ENCODE peak calls at places on chromosome 6, in four cellular contexts. O, G, D and T are unnamed samples.

GRCh38 chr6:100593522-100593921 is 128.8 kb upstream of the SIM1 start:
- DNase-seq in O (no peak), G (no peak), D (no peak), T (no peak)

GRCh38 chr6:17305219-17306001 is 24.2 kb downstream of the RBM24 start:
- DNase-seq in O (no peak), G (no peak), D (peak), T (no peak)

GRCh38 chr6:32974541-32975308 is 6.3 kb downstream of the BRD2 start:
- DNase-seq in O (no peak), G (no peak), D (no peak), T (no peak)

GRCh38 chr6:130932438-130932837 is 105.2 kb downstream of the SMLR1 start:
- DNase-seq in O (no peak), G (no peak), D (no peak), T (no peak)

GRCh38 chr6:87903299-87903698 is 144.3 kb upstream of the SPACA1 start:
- DNase-seq in O (no peak), G (no peak), D (no peak), T (no peak)

GRCh38 chr6:56890066-56890465 is 64.8 kb upstream of the BEND6 start:
- DNase-seq in O (no peak), G (no peak), D (no peak), T (no peak)

GRCh38 chr6:24859132-24859531 is 60.4 kb upstream of the ARMH2 start:
- DNase-seq in O (no peak), G (no peak), D (no peak), T (no peak)

GRCh38 chr6:24493945-24494725 is 634 bp upstream of the ALDH5A1 start:
- DNase-seq in O (no peak), G (no peak), D (peak), T (no peak)

GRCh38 chr6:129575378-129576118 is 134.4 kb downstream of the ARHGAP18 start:
- DNase-seq in O (peak), G (no peak), D (peak), T (peak)

DNA sequence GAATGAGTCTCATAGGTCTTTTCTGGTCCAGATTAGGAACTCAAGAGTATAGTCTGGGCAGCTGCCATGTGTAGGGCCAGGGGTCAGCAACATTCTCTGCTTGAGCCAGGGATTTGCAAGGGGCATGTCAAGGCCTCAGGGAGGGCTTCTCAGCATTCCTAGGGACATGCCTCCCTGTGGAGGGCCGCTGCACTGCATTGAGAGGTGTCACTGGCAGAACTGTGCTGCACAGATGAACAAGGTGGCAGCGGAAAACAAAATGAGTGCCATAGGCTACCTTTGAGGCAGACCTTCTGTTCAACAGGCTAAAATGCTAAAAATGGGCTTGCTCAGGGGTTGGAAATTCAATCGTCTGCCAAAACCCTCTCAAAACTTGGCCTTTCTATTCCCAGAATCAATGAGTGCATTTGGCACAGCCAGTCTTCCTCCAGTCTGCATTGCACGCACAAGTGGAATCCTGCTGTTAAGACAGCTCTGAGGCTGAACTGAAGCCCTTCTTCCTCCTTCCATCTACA is 51.6 kb upstream of the SRPK1 start:
- DNase-seq in O (peak), G (no peak), D (peak), T (no peak)
- TF ChIP-seq HDAC2 in O (no peak), G (no peak), D (no peak), T (no peak)

GRCh38 chr6:16243055-16243454 is 4.7 kb downstream of the GMPR start:
- DNase-seq in O (no peak), G (no peak), D (no peak), T (no peak)
- TF ChIP-seq HDAC2 in O (no peak), G (no peak), D (no peak), T (no peak)

GRCh38 chr6:35445691-35446090 is 6.4 kb upstream of the FANCE start:
- DNase-seq in O (no peak), G (no peak), D (no peak), T (no peak)
- TF ChIP-seq HDAC2 in O (no peak), G (no peak), D (no peak), T (no peak)

GRCh38 chr6:169212436-169212835 is 41.2 kb downstream of the THBS2 start:
- DNase-seq in O (no peak), G (no peak), D (peak), T (no peak)

GRCh38 chr6:169215201-169215661 is 38.4 kb downstream of the THBS2 start:
- DNase-seq in O (no peak), G (no peak), D (no peak), T (no peak)

GRCh38 chr6:169212897-169213813 is 40.5 kb downstream of the THBS2 start:
- DNase-seq in O (peak), G (peak), D (peak), T (peak)

GRCh38 chr6:169211881-169212280 is 41.8 kb downstream of the THBS2 start:
- DNase-seq in O (no peak), G (no peak), D (no peak), T (no peak)

DNA sequence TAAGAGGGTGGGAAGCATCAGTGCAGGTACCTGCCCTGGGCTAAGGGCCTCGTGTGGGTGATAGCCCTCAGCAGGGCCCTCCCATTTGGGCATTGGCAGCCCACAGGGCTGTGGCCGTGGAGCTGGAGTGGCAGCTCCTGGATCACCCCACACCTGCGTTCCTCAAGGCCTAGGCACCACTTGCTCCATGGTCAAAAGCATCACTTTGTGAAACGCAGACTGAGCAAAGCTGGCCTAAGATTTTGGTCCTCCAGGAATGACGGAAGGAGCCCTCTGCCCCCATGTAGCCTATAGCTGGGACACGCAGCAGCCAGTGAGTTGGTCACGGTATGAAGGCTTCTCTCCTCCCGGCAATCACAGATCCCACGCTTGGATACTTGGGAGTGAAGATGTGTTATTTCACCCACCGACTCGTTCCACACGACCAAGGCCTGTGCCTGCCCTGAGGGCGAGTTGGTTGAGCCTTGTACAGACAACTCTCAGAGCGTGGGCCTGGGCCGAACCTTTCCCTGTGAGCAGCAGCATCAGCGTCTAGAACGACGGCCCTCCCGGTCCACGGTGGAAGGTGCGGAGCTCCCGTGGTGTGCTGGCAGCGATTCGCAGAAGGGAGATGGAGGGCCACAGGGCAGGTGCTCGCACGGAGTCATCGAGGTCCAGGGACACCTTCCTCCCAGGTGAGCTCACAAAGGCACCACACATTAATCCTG is 39.7 kb downstream of the THBS2 start:
- DNase-seq in O (no peak), G (no peak), D (no peak), T (no peak)
- TF ChIP-seq HDAC2 in O (no peak), G (no peak), D (no peak), T (no peak)